ENCODE peak calls at places on chromosomes 3 and 15, in ten cellular contexts. A, V, I, O, Q, H, F, E, B and M are unnamed samples.

GRCh38 chr3:168100777-168101492 is 5.2 kb upstream of the GOLIM4 start:
- DNase-seq in A (no peak), V (no peak), I (no peak), O (no peak), Q (no peak), H (no peak), F (no peak), E (no peak), B (no peak), M (no peak)

GRCh38 chr3:106809633-106810460 is 567.4 kb upstream of the CCDC54 start:
- DNase-seq in A (no peak), V (no peak), I (no peak), O (no peak), Q (no peak), H (no peak), F (no peak), E (peak), B (no peak), M (no peak)

GRCh38 chr15:81197688-81198281 is 1.1 kb downstream of the IL16 start:
- DNase-seq in A (no peak), V (no peak), I (no peak), O (no peak), Q (no peak), H (no peak), F (no peak), E (no peak), B (no peak), M (no peak)

GRCh38 chr3:10310578-10310977 is 10.3 kb downstream of the SEC13 start:
- DNase-seq in A (peak), V (no peak), I (no peak), O (no peak), Q (no peak), H (no peak), F (peak), E (peak), B (no peak), M (no peak)

GRCh38 chr3:123319760-123320159 is 118.0 kb downstream of the SEC22A start:
- DNase-seq in A (no peak), V (peak), I (no peak), O (peak), Q (no peak), H (no peak), F (no peak), E (no peak), B (no peak), M (no peak)

GRCh38 chr3:49453621-49454315 is 16.3 kb upstream of the DAG1 start:
- DNase-seq in A (no peak), V (no peak), I (no peak), O (no peak), Q (no peak), H (no peak), F (no peak), E (no peak), B (no peak), M (no peak)

GRCh38 chr15:89991312-89991711 is 9.8 kb upstream of the ZNF710 start:
- DNase-seq in A (no peak), V (no peak), I (no peak), O (no peak), Q (no peak), H (no peak), F (no peak), E (no peak), B (no peak), M (no peak)

GRCh38 chr15:40928975-40929729 is at the start of gene DLL4:
- DNase-seq in A (no peak), V (peak), I (peak), O (peak), Q (no peak), H (peak), F (no peak), E (no peak), B (peak), M (peak)

GRCh38 chr3:118097226-118097625 is 937.4 kb downstream of the IGSF11 start:
- DNase-seq in A (no peak), V (no peak), I (no peak), O (no peak), Q (no peak), H (no peak), F (no peak), E (no peak), B (no peak), M (no peak)

GRCh38 chr15:70447927-70448698 is 315.2 kb downstream of the UACA start:
- DNase-seq in A (no peak), V (no peak), I (peak), O (peak), Q (no peak), H (no peak), F (no peak), E (no peak), B (peak), M (no peak)

GRCh38 chr3:181176610-181177009 is 187.1 kb upstream of the DNAJC19 start:
- DNase-seq in A (no peak), V (peak), I (peak), O (peak), Q (no peak), H (peak), F (no peak), E (peak), B (peak), M (no peak)

GRCh38 chr3:108590443-108590842 is 921 bp downstream of the DZIP3 start:
- DNase-seq in A (no peak), V (no peak), I (no peak), O (no peak), Q (no peak), H (no peak), F (no peak), E (no peak), B (no peak), M (no peak)

GRCh38 chr3:133591271-133591742 is 17.8 kb downstream of the CDV3 start:
- DNase-seq in A (no peak), V (no peak), I (no peak), O (no peak), Q (no peak), H (no peak), F (no peak), E (peak), B (no peak), M (no peak)

GRCh38 chr3:94587291-94587690 is 524.4 kb downstream of the NSUN3 start:
- DNase-seq in A (no peak), V (no peak), I (no peak), O (no peak), Q (no peak), H (no peak), F (no peak), E (no peak), B (no peak), M (no peak)
- TF ChIP-seq CTCF in A (no peak), V (no peak), I (no peak), O (no peak), Q (no peak), H (no peak), F (no peak), E (no peak), B (no peak), M (no peak)

GRCh38 chr15:76529911-76530310 is 193.3 kb downstream of the ISL2 start:
- DNase-seq in A (peak), V (no peak), I (no peak), O (no peak), Q (no peak), H (no peak), F (no peak), E (peak), B (no peak), M (no peak)
- TF ChIP-seq CTCF in A (no peak), V (no peak), I (no peak), O (no peak), Q (no peak), H (no peak), F (no peak), E (no peak), B (no peak), M (no peak)

GRCh38 chr15:56678562-56678961 is 54.7 kb downstream of the ZNF280D start:
- DNase-seq in A (no peak), V (no peak), I (no peak), O (no peak), Q (no peak), H (no peak), F (no peak), E (no peak), B (no peak), M (no peak)
- TF ChIP-seq CTCF in A (no peak), V (no peak), I (no peak), O (no peak), Q (no peak), H (no peak), F (no peak), E (no peak), B (no peak), M (no peak)

DNA sequence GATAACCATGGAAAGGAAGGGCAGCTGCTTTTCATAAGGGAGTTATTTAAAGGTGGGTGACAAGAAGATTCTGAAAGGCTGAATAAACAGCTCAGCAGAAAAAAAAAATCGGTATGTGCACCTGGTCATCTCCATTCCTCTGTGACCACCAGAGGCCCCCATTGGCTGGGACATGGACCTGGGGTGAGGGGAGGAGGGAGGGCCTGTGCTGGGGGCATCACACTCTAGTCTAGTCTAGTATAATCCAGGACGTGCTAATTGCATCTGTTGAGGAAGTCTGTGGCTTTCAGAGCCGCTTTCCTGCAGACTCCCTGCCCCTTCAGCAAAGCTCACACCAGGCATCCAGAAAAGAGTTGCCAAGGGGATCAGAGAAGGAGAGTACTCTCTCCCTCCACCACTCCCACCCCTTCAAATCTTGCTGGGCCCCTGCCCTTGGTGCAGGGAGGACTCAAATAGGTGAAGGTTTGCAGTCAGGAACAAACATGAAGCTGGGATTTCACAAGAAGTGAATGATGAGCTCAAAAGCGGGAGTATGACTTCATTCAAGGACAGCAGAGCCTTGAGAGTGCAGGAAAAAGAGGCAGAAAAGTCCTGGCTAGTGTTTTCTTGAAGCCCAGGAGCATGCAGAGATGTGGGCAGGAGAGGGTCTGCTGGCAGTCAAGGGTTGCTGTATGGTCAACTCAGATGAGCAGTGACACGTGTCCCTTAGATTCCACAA is 167.6 kb upstream of the NDN start:
- DNase-seq in A (no peak), V (no peak), I (no peak), O (no peak), Q (no peak), H (no peak), F (no peak), E (no peak), B (no peak), M (no peak)
- TF ChIP-seq CTCF in A (no peak), V (no peak), I (no peak), O (no peak), Q (no peak), H (no peak), F (no peak), E (no peak), B (no peak), M (no peak)